ENCODE peak calls at places on chromosomes 4 and X, in eight cellular contexts. V, N, H, W, B, Q, U and J are unnamed samples.

GRCh38 chrX:107742754-107743191 is 32.8 kb downstream of the TSC22D3 start:
- DNase-seq in W (no peak), Q (no peak), B (no peak), V (no peak), U (no peak), H (no peak), N (no peak), J (no peak)

GRCh38 chr4:60780874-60781273 is 419.3 kb upstream of the ADGRL3 start:
- DNase-seq in V (no peak), H (no peak), W (no peak), N (no peak), B (no peak), Q (no peak), U (no peak), J (no peak)

GRCh38 chr4:124686279-124686678 is 26.3 kb downstream of the ANKRD50 start:
- DNase-seq in W (no peak), B (no peak), U (no peak), Q (no peak), H (no peak), N (no peak), V (no peak), J (no peak)

GRCh38 chr4:141046255-141046654 is 87.0 kb downstream of the RNF150 start:
- DNase-seq in V (peak; percentile 85), U (no peak), B (peak; percentile 32), Q (peak; percentile 87), H (no peak), W (peak; percentile 96), N (peak; percentile 87), J (no peak)

GRCh38 chrX:1248381-1249061 is 20.1 kb upstream of the CSF2RA start:
- DNase-seq in B (peak; percentile 48), U (no peak), V (no peak), N (no peak), W (no peak), H (no peak), Q (no peak), J (peak; percentile 49)

GRCh38 chr4:176065365-176066249 is at the start of gene WDR17:
- DNase-seq in B (peak; percentile 94), V (peak; percentile 57), U (peak; percentile 98), Q (peak; percentile 41), W (no peak), H (peak; percentile 90), N (no peak), J (peak; percentile 91)

GRCh38 chr4:62484357-62484756 is 1284.2 kb downstream of the ADGRL3 start:
- DNase-seq in Q (no peak), U (no peak), B (no peak), H (no peak), V (no peak), W (no peak), N (no peak), J (no peak)

GRCh38 chrX:110108381-110108796 is 105.5 kb downstream of the TMEM164 start:
- DNase-seq in U (no peak), V (peak; percentile 79), W (no peak), Q (no peak), N (no peak), B (no peak), H (no peak), J (no peak)

GRCh38 chr4:151876411-151876988 is 115.7 kb upstream of the GATB start:
- DNase-seq in Q (no peak), W (no peak), N (no peak), U (no peak), V (no peak), H (no peak), B (no peak), J (no peak)

GRCh38 chr4:1171306-1172227 is 816 bp downstream of the SPON2 start:
- DNase-seq in W (no peak), U (peak; percentile 34), N (no peak), Q (no peak), H (no peak), B (no peak), V (no peak), J (peak; percentile 65)

GRCh38 chr4:8409271-8410065 is 31.1 kb downstream of the ACOX3 start:
- DNase-seq in U (no peak), Q (no peak), V (peak; percentile 18), H (no peak), B (no peak), N (no peak), W (no peak), J (no peak)

GRCh38 chr4:107519057-107519456 is 201.0 kb downstream of the PAPSS1 start:
- DNase-seq in U (no peak), N (no peak), Q (peak; percentile 16), V (peak; percentile 53), W (no peak), B (peak; percentile 60), H (peak; percentile 1), J (no peak)

GRCh38 chr4:80507507-80507906 is 172.0 kb downstream of the CFAP299 start:
- DNase-seq in H (peak; percentile 85), U (peak; percentile 24), Q (no peak), W (no peak), B (no peak), N (no peak), V (no peak), J (peak; percentile 4)

GRCh38 chr4:7807351-7807921 is 132.2 kb downstream of the AFAP1 start:
- DNase-seq in V (no peak), Q (no peak), H (no peak), W (no peak), B (no peak), N (no peak), U (no peak), J (no peak)

GRCh38 chr4:32172761-32173160 is 1452.6 kb downstream of the PCDH7 start:
- DNase-seq in V (peak; percentile 53), B (no peak), W (no peak), H (no peak), Q (no peak), U (no peak), N (peak; percentile 76), J (no peak)

GRCh38 chr4:35673137-35673536 is 571.2 kb downstream of the ARAP2 start:
- DNase-seq in V (no peak), H (no peak), B (no peak), Q (no peak), N (no peak), U (no peak), W (no peak), J (no peak)

GRCh38 chrX:54950730-54951375 is 30.2 kb downstream of the TRO start:
- DNase-seq in B (no peak), W (no peak), Q (no peak), N (no peak), V (no peak), U (no peak), H (no peak), J (no peak)

GRCh38 chr4:38322709-38323108 is 341.3 kb upstream of the KLF3 start:
- DNase-seq in H (no peak), Q (peak; percentile 86), W (peak; percentile 55), N (no peak), B (no peak), V (peak; percentile 89), U (no peak), J (no peak)

GRCh38 chr4:154928640-154929257 is 147.7 kb downstream of the RBM46 start:
- DNase-seq in H (no peak), N (no peak), B (peak; percentile 53), U (no peak), W (peak; percentile 29), V (peak; percentile 71), Q (peak; percentile 47), J (no peak)

GRCh38 chrX:23811135-23811781 is 28.3 kb downstream of the SAT1 start:
- DNase-seq in H (no peak), W (no peak), N (no peak), Q (no peak), B (no peak), V (no peak), U (peak; percentile 5), J (no peak)

GRCh38 chrX:136262812-136263315 is 11.7 kb upstream of the MAP7D3 start:
- DNase-seq in Q (no peak), V (no peak), U (no peak), B (no peak), H (no peak), N (no peak), W (no peak), J (no peak)

GRCh38 chr4:56129431-56129861 is 180.7 kb downstream of the CEP135 start:
- DNase-seq in U (peak; percentile 18), V (peak; percentile 58), Q (no peak), B (peak; percentile 63), N (no peak), W (no peak), H (peak; percentile 27), J (peak; percentile 5)

GRCh38 chr4:8917321-8917811 is 45.7 kb upstream of the HMX1 start:
- DNase-seq in B (peak; percentile 2), U (no peak), W (no peak), H (no peak), Q (no peak), N (no peak), V (no peak), J (peak; percentile 11)

GRCh38 chrX:42783456-42783855 is 5.5 kb upstream of the PPP1R2C start:
- DNase-seq in Q (peak; percentile 5), B (no peak), W (no peak), U (no peak), V (no peak), N (no peak), H (no peak), J (no peak)

GRCh38 chrX:41302293-41302868 is 31.6 kb upstream of the DDX3X start:
- DNase-seq in N (peak; percentile 16), Q (no peak), H (no peak), V (no peak), B (no peak), W (no peak), U (no peak), J (peak; percentile 16)

GRCh38 chrX:13996650-13997049 is 33.0 kb downstream of the GEMIN8 start:
- DNase-seq in B (no peak), H (no peak), Q (no peak), N (no peak), U (no peak), W (no peak), V (no peak), J (no peak)

GRCh38 chr4:177964061-177964460 is 521.8 kb upstream of the AGA start:
- DNase-seq in W (no peak), Q (peak; percentile 1), B (no peak), V (no peak), U (no peak), N (no peak), H (no peak), J (no peak)

GRCh38 chrX:73647212-73647611 is 84.2 kb downstream of the CHIC1 start:
- DNase-seq in N (no peak), V (no peak), U (no peak), Q (no peak), H (no peak), B (no peak), W (no peak), J (no peak)

GRCh38 chrX:9899640-9900075 is 67.5 kb upstream of the CLDN34 start:
- DNase-seq in U (no peak), Q (no peak), W (peak; percentile 71), H (no peak), N (no peak), B (no peak), V (peak; percentile 73), J (no peak)

GRCh38 chr4:113181289-113182007 is 132.0 kb downstream of the ANK2 start:
- DNase-seq in N (no peak), W (no peak), V (no peak), Q (no peak), H (no peak), U (no peak), B (peak; percentile 30), J (no peak)

GRCh38 chr4:25020240-25020639 is 10.5 kb downstream of the LGI2 start:
- DNase-seq in W (peak; percentile 25), H (no peak), Q (peak; percentile 52), B (peak; percentile 39), U (no peak), V (peak; percentile 69), N (peak; percentile 60), J (no peak)

GRCh38 chrX:39633293-39633692 is 464.5 kb downstream of the BCOR start:
- DNase-seq in W (no peak), B (no peak), Q (peak; percentile 25), H (no peak), U (no peak), N (no peak), V (no peak), J (no peak)

GRCh38 chr4:25926473-25926872 is 12.5 kb downstream of the SMIM20 start:
- DNase-seq in N (no peak), B (no peak), Q (no peak), U (no peak), V (no peak), H (peak; percentile 75), W (no peak), J (no peak)

GRCh38 chr4:147732516-147733193 is 767 bp downstream of the ARHGAP10 start:
- DNase-seq in U (peak; percentile 32), Q (no peak), H (no peak), V (no peak), B (peak; percentile 64), N (no peak), W (no peak), J (peak; percentile 34)